ENCODE peak calls at places on chromosome 15, in ten cellular contexts. Y is neural progenitor cell; P is Panc1; R is esophagus muscularis mucosa; M is lung; O is astrocyte; D is CD4-positive, alpha-beta T cell; T is pancreas; Q is heart right ventricle; J is uterus. B is an unnamed sample. For H3K27me3, the result is how much of the 10 kb centered on the place peaks cover.

GRCh38 chr15:83063555-83063954 is 3.5 kb downstream of the BTBD1 start:
- DNase-seq in Y (no peak), P (no peak), R (no peak), M (no peak), O (no peak), D (no peak), T (no peak), Q (no peak), J (no peak), B (no peak)

GRCh38 chr15:74340139-74340538 is 27.3 kb downstream of the CYP11A1 start:
- DNase-seq in Y (no peak), P (no peak), R (no peak), M (no peak), O (no peak), D (no peak), T (no peak), Q (no peak), J (no peak), B (no peak)

GRCh38 chr15:71596672-71597071 is 213.7 kb upstream of the NR2E3 start:
- DNase-seq in Y (no peak), P (no peak), R (peak), M (no peak), O (peak), D (no peak), T (no peak), Q (peak), J (peak), B (peak)

GRCh38 chr15:29099131-29099880 is 170.3 kb downstream of the NSMCE3 start:
- DNase-seq in Y (no peak), P (no peak), R (no peak), M (no peak), O (no peak), D (no peak), T (no peak), Q (no peak), J (no peak), B (no peak)

GRCh38 chr15:32029409-32029861 is 880 bp upstream of the CHRNA7 start:
- DNase-seq in Y (peak), P (no peak), R (no peak), M (no peak), O (no peak), D (no peak), T (peak), Q (peak), J (peak), B (no peak)

GRCh38 chr15:51403072-51403878 is 61.8 kb downstream of the GLDN start:
- DNase-seq in Y (peak), P (no peak), R (peak), M (peak), O (peak), D (no peak), T (no peak), Q (no peak), J (no peak), B (no peak)

GRCh38 chr15:83380682-83381081 is 66.5 kb upstream of the SH3GL3 start:
- DNase-seq in Y (peak), P (peak), R (no peak), M (no peak), O (peak), D (no peak), T (peak), Q (peak), J (no peak), B (peak)

GRCh38 chr15:45386420-45386819 is 8.1 kb upstream of the GATM start:
- DNase-seq in Y (no peak), P (no peak), R (no peak), M (no peak), O (no peak), D (no peak), T (peak), Q (no peak), J (peak), B (no peak)

GRCh38 chr15:63503739-63504246 is 600 bp upstream of the USP3 start:
- DNase-seq in Y (no peak), P (peak), R (no peak), M (peak), O (peak), D (peak), T (peak), Q (no peak), J (peak), B (no peak)

GRCh38 chr15:76168237-76168984 is 108.6 kb downstream of the TMEM266 start:
- DNase-seq in Y (no peak), P (no peak), R (no peak), M (no peak), O (no peak), D (no peak), T (no peak), Q (no peak), J (no peak), B (no peak)

GRCh38 chr15:95929232-95929846 is 401.2 kb upstream of the NR2F2 start:
- DNase-seq in Y (no peak), P (no peak), R (no peak), M (no peak), O (peak), D (no peak), T (no peak), Q (no peak), J (no peak), B (no peak)

GRCh38 chr15:92869977-92870644 is 30.0 kb upstream of the CHD2 start:
- DNase-seq in Y (no peak), P (no peak), R (no peak), M (no peak), O (no peak), D (no peak), T (no peak), Q (no peak), J (no peak), B (no peak)

GRCh38 chr15:83837946-83838571 is 184.1 kb downstream of the ADAMTSL3 start:
- DNase-seq in Y (peak), P (no peak), R (no peak), M (no peak), O (no peak), D (no peak), T (peak), Q (peak), J (no peak), B (no peak)

GRCh38 chr15:83365370-83365938 is 81.0 kb upstream of the BNC1 start:
- DNase-seq in Y (peak), P (no peak), R (no peak), M (peak), O (peak), D (no peak), T (no peak), Q (no peak), J (peak), B (peak)

GRCh38 chr15:66802087-66803001 is 100.3 kb downstream of the SMAD6 start:
- DNase-seq in Y (no peak), P (no peak), R (no peak), M (no peak), O (peak), D (no peak), T (no peak), Q (no peak), J (no peak), B (no peak)

GRCh38 chr15:42010434-42010833 is 10.4 kb downstream of the PLA2G4E start:
- DNase-seq in Y (no peak), P (no peak), R (no peak), M (no peak), O (no peak), D (no peak), T (no peak), Q (no peak), J (no peak), B (no peak)

GRCh38 chr15:60757831-60758570 is 279.1 kb upstream of the ICE2 start:
- DNase-seq in Y (no peak), P (no peak), R (no peak), M (no peak), O (no peak), D (no peak), T (peak), Q (no peak), J (peak), B (no peak)

GRCh38 chr15:90869601-90870353 is 1.4 kb downstream of the FURIN start:
- DNase-seq in Y (peak), P (no peak), R (no peak), M (peak), O (peak), D (peak), T (peak), Q (peak), J (peak), B (peak)

GRCh38 chr15:51731549-51732267 is 5.7 kb downstream of the LYSMD2 start:
- DNase-seq in Y (no peak), P (no peak), R (peak), M (no peak), O (peak), D (no peak), T (no peak), Q (no peak), J (no peak), B (no peak)

GRCh38 chr15:34239151-34239761 is 14.4 kb downstream of the EMC4 start:
- DNase-seq in Y (no peak), P (peak), R (no peak), M (no peak), O (peak), D (no peak), T (no peak), Q (no peak), J (no peak), B (no peak)

GRCh38 chr15:68376447-68377060 is 55.4 kb downstream of the ITGA11 start:
- DNase-seq in Y (no peak), P (no peak), R (peak), M (no peak), O (no peak), D (no peak), T (no peak), Q (no peak), J (peak), B (no peak)

GRCh38 chr15:52362497-52362896 is 66.9 kb upstream of the MYO5C start:
- DNase-seq in Y (no peak), P (no peak), R (no peak), M (no peak), O (no peak), D (no peak), T (no peak), Q (no peak), J (no peak), B (no peak)

GRCh38 chr15:96125681-96126080 is 204.8 kb upstream of the NR2F2 start:
- DNase-seq in Y (no peak), P (no peak), R (peak), M (no peak), O (peak), D (no peak), T (no peak), Q (no peak), J (no peak), B (no peak)

GRCh38 chr15:64209680-64210334 is 47.0 kb upstream of the PPIB start:
- DNase-seq in Y (no peak), P (peak), R (no peak), M (no peak), O (peak), D (no peak), T (no peak), Q (no peak), J (no peak), B (no peak)

GRCh38 chr15:84684092-84684491 is 26.1 kb upstream of the NMB start:
- DNase-seq in Y (no peak), P (no peak), R (no peak), M (no peak), O (peak), D (no peak), T (no peak), Q (no peak), J (no peak), B (no peak)

GRCh38 chr15:61835476-61836106 is 224.7 kb downstream of the VPS13C start:
- DNase-seq in Y (peak), P (peak), R (no peak), M (peak), O (no peak), D (peak), T (peak), Q (peak), J (peak), B (peak)

GRCh38 chr15:101489633-101490407 is at the start of gene PCSK6:
- DNase-seq in Y (peak), P (no peak), R (no peak), M (no peak), O (no peak), D (no peak), T (peak), Q (peak), J (no peak), B (peak)

GRCh38 chr15:63015618-63016017 is 26.9 kb upstream of the TPM1 start:
- DNase-seq in Y (no peak), P (peak), R (no peak), M (no peak), O (peak), D (no peak), T (no peak), Q (no peak), J (peak), B (no peak)

GRCh38 chr15:81263477-81263876 is 60.5 kb downstream of the STARD5 start:
- DNase-seq in Y (no peak), P (no peak), R (peak), M (no peak), O (no peak), D (no peak), T (no peak), Q (no peak), J (no peak), B (no peak)

GRCh38 chr15:68427366-68427765 is 4.6 kb downstream of the ITGA11 start:
- DNase-seq in Y (no peak), P (no peak), R (no peak), M (no peak), O (peak), D (no peak), T (no peak), Q (no peak), J (peak), B (no peak)

GRCh38 chr15:97235285-97235985 is 725.1 kb upstream of the ARRDC4 start:
- DNase-seq in Y (peak), P (peak), R (peak), M (peak), O (peak), D (no peak), T (peak), Q (peak), J (peak), B (peak)

GRCh38 chr15:28125673-28126651 is 26.8 kb upstream of the OCA2 start:
- DNase-seq in Y (peak), P (peak), R (no peak), M (no peak), O (peak), D (no peak), T (no peak), Q (no peak), J (no peak), B (no peak)

GRCh38 chr15:72200395-72201237 is 3.0 kb upstream of the GRAMD2A start:
- DNase-seq in Y (no peak), P (no peak), R (no peak), M (no peak), O (no peak), D (no peak), T (no peak), Q (no peak), J (no peak), B (no peak)

GRCh38 chr15:82540055-82540983 is at the start of gene RPS17:
- DNase-seq in Y (peak), P (peak), R (peak), M (peak), O (peak), D (peak), T (peak), Q (peak), J (peak), B (peak)

GRCh38 chr15:85616549-85616948 is 178.2 kb downstream of the KLHL25 start:
- DNase-seq in Y (no peak), P (no peak), R (no peak), M (no peak), O (no peak), D (no peak), T (no peak), Q (no peak), J (no peak), B (no peak)

GRCh38 chr15:34708422-34708821 is 46.4 kb downstream of the GJD2 start:
- DNase-seq in Y (peak), P (peak), R (no peak), M (no peak), O (peak), D (no peak), T (no peak), Q (no peak), J (no peak), B (no peak)

GRCh38 chr15:100713163-100713867 is 110.9 kb downstream of the ASB7 start:
- DNase-seq in Y (no peak), P (peak), R (no peak), M (no peak), O (peak), D (no peak), T (peak), Q (no peak), J (peak), B (no peak)

GRCh38 chr15:75050283-75050682 is 26.9 kb downstream of the PPCDC start:
- DNase-seq in Y (no peak), P (no peak), R (no peak), M (no peak), O (no peak), D (no peak), T (no peak), Q (no peak), J (no peak), B (no peak)

GRCh38 chr15:35545316-35545824 is 595 bp downstream of the DPH6 start:
- DNase-seq in Y (no peak), P (peak), R (no peak), M (peak), O (peak), D (peak), T (peak), Q (peak), J (peak), B (peak)

DNA sequence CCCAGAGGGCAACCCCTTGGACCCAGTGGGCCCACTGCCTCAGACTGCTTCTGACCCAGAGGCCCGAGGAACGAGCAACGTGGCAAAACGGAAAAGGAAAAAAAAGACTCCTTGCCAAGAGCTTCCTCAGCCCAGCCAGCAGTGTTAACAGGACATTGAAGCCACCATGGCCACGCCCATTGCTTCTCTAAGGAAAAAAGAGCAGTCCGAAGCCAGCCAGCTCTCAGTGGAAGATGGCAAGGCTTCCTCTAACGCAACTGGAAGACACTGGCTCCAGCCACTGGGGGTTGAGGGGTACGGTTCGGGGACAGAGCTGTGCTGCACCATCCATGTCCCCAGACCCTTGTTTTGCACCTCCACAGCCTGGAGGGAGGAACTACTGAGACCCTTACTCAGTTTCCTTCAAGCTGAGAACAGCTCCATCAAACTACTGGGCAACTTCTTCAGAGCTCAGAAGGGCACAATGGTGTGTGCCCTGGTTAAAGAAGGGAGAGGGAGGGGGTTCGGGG is 10.7 kb downstream of the BMF start:
- DNase-seq in Y (no peak), P (no peak), R (no peak), M (no peak), O (no peak), D (no peak), T (peak), Q (peak), J (peak), B (peak)
- H3K27ac ChIP-seq in Y (no peak), P (peak), R (peak), M (peak), O (peak), D (peak), T (peak), Q (peak), J (peak), B (peak)

GRCh38 chr15:77747175-77748077 is 114.7 kb upstream of the LINGO1 start:
- DNase-seq in Y (no peak), P (no peak), R (no peak), M (no peak), O (no peak), D (no peak), T (no peak), Q (no peak), J (no peak), B (no peak)
- H3K27me3 ChIP-seq in Y (half or more), P (under half), R (under half), M (under half), O (under half), D (under half), T (under half), Q (half or more), J (under half), B (under half)

GRCh38 chr15:69723404-69724097 is 270.9 kb downstream of the RPLP1 start:
- DNase-seq in Y (peak), P (no peak), R (no peak), M (no peak), O (no peak), D (no peak), T (no peak), Q (peak), J (no peak), B (peak)
- TF ChIP-seq CTCF in Y (peak), P (no peak), R (no peak), M (no peak), O (no peak), D (no peak), T (no peak), Q (no peak), J (no peak), B (no peak)

DNA sequence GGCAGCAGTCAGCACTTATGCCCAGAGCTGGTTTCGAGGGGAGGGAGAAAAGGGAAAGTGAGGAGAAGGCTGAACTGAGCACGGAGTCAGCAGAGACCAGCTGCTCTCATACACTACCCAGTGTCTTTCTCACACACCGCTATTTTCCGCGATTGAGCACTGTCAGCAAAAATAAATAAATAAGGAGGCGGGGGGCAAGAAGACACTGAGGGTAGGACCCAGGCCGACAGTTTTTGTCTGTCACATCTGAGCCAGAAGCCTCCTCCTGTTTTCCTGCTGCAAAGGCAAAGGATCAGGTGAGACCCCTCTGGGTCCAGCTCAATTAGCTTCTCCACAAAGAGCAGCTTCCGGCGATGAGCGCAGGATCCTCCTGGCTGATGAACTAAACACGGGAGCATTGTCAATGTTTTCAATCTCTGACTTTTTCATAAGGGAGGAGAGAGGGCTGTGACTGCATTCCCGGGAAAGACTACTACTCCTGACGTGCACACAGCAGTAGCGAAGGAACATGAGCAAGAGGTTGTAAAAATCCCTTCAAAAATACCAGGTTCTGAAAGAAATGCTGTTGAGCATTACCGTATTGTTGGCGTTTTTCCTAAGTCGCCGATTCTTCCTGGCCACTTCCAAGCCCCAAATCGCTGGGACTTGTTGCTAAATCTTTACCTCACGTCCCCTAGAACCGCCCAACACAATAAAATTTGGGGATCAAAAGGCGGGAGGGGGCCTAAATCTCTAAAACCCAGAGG is 1.2 kb downstream of the FRMD5 start:
- DNase-seq in Y (peak), P (no peak), R (no peak), M (no peak), O (peak), D (no peak), T (no peak), Q (no peak), J (no peak), B (no peak)
- H3K27ac ChIP-seq in Y (no peak), P (peak), R (no peak), M (no peak), O (peak), D (no peak), T (no peak), Q (peak), J (no peak), B (peak)

GRCh38 chr15:57762302-57762701 is 55.8 kb downstream of the POLR2M start:
- DNase-seq in Y (no peak), P (no peak), R (no peak), M (no peak), O (no peak), D (no peak), T (no peak), Q (no peak), J (no peak), B (no peak)
- H3K27me3 ChIP-seq in Y (under half), P (under half), R (under half), M (under half), O (under half), D (under half), T (under half), Q (under half), J (under half), B (under half)

B was measured in left ventricle myocardium inferior.